ENCODE peak calls at places on chromosome 22, in seven cellular contexts. U, X, J, V, G, A and R are unnamed samples.

GRCh38 chr22:27718186-27719032 is 83.1 kb downstream of the MN1 start:
- DNase-seq in U (no peak), X (no peak), J (no peak), V (no peak), G (no peak), A (peak), R (peak)

GRCh38 chr22:36790648-36791047 is 14.7 kb upstream of the IFT27 start:
- DNase-seq in U (peak), X (no peak), J (peak), V (no peak), G (no peak), A (no peak), R (no peak)

GRCh38 chr22:30337461-30337778 is 10.7 kb upstream of the TBC1D10A start:
- DNase-seq in U (no peak), X (no peak), J (no peak), V (no peak), G (no peak), A (no peak), R (no peak)

GRCh38 chr22:46892866-46893265 is 130.4 kb downstream of the TBC1D22A start:
- DNase-seq in U (no peak), X (no peak), J (no peak), V (no peak), G (no peak), A (peak), R (peak)

GRCh38 chr22:44298331-44299087 is 14.2 kb downstream of the SHISAL1 start:
- DNase-seq in U (no peak), X (no peak), J (no peak), V (no peak), G (no peak), A (no peak), R (no peak)

GRCh38 chr22:28706845-28707244 is 27.2 kb upstream of the TTC28 start:
- DNase-seq in U (no peak), X (no peak), J (peak), V (no peak), G (no peak), A (no peak), R (no peak)

GRCh38 chr22:44583076-44583760 is 85.2 kb upstream of the RTL6 start:
- DNase-seq in U (peak), X (no peak), J (no peak), V (no peak), G (peak), A (no peak), R (no peak)

GRCh38 chr22:37062657-37063381 is 11.3 kb downstream of the KCTD17 start:
- DNase-seq in U (no peak), X (no peak), J (no peak), V (no peak), G (no peak), A (no peak), R (no peak)

GRCh38 chr22:26848244-26848920 is 191.0 kb downstream of the MIAT start:
- DNase-seq in U (no peak), X (no peak), J (no peak), V (no peak), G (no peak), A (peak), R (no peak)

GRCh38 chr22:23533328-23533762 is 46.7 kb downstream of the IGLL1 start:
- DNase-seq in U (peak), X (no peak), J (no peak), V (peak), G (peak), A (no peak), R (no peak)

GRCh38 chr22:19820880-19821522 is 33.7 kb downstream of the GNB1L start:
- DNase-seq in U (no peak), X (no peak), J (no peak), V (no peak), G (peak), A (peak), R (peak)

GRCh38 chr22:37804886-37805857 is 2.6 kb upstream of the GCAT start:
- DNase-seq in U (peak), X (no peak), J (peak), V (peak), G (peak), A (peak), R (peak)

GRCh38 chr22:21621891-21622623 is 7.8 kb downstream of the YDJC start:
- DNase-seq in U (no peak), X (no peak), J (no peak), V (no peak), G (no peak), A (no peak), R (no peak)

GRCh38 chr22:35411112-35411511 is 11.2 kb downstream of the MCM5 start:
- DNase-seq in U (no peak), X (no peak), J (peak), V (no peak), G (no peak), A (no peak), R (no peak)

GRCh38 chr22:32804036-32804435 is 2.5 kb downstream of the TIMP3 start:
- DNase-seq in U (no peak), X (no peak), J (no peak), V (no peak), G (no peak), A (no peak), R (no peak)

GRCh38 chr22:45318558-45319318 is 9.0 kb downstream of the FAM118A start:
- DNase-seq in U (no peak), X (no peak), J (peak), V (no peak), G (peak), A (no peak), R (no peak)

GRCh38 chr22:28907311-28908008 is 24.1 kb downstream of the ZNRF3 start:
- DNase-seq in U (no peak), X (no peak), J (peak), V (no peak), G (no peak), A (peak), R (no peak)